ENCODE peak calls at places on chromosomes 4 and X, in five cellular contexts. One of them, this sample, is unnamed.

GRCh38 chr4:127631420-127631819 is 1.3 kb upstream of the INTU start:
- DNase-seq in BJ: no peak
- DNase-seq in G401: no peak
- DNase-seq in hypothalamus: no peak
- DNase-seq in hepatocyte: no peak
- DNase-seq in this sample: no peak

GRCh38 chrX:155888139-155888538 is 7.0 kb downstream of the VAMP7 start:
- DNase-seq in BJ: peak; percentile 29
- DNase-seq in G401: no peak
- DNase-seq in hypothalamus: no peak
- DNase-seq in hepatocyte: peak; percentile 11
- DNase-seq in this sample: no peak

GRCh38 chr4:47075241-47075640 is 43.9 kb downstream of the GABRB1 start:
- DNase-seq in BJ: no peak
- DNase-seq in G401: no peak
- DNase-seq in hypothalamus: no peak
- DNase-seq in hepatocyte: no peak
- DNase-seq in this sample: no peak

GRCh38 chrX:68669094-68669830 is 21.8 kb downstream of the STARD8 start:
- DNase-seq in BJ: no peak
- DNase-seq in G401: no peak
- DNase-seq in hypothalamus: no peak
- DNase-seq in hepatocyte: no peak
- DNase-seq in this sample: no peak

GRCh38 chr4:166460769-166461550 is 587.9 kb downstream of the TLL1 start:
- DNase-seq in BJ: no peak
- DNase-seq in G401: no peak
- DNase-seq in hypothalamus: no peak
- DNase-seq in hepatocyte: no peak
- DNase-seq in this sample: no peak

GRCh38 chr4:2925931-2926860 is 37.0 kb downstream of the NOP14 start:
- DNase-seq in BJ: no peak
- DNase-seq in G401: no peak
- DNase-seq in hypothalamus: no peak
- DNase-seq in hepatocyte: no peak
- DNase-seq in this sample: no peak

GRCh38 chrX:97074400-97074799 is 190.7 kb downstream of the RPA4 start:
- DNase-seq in BJ: peak; percentile 22
- DNase-seq in G401: no peak
- DNase-seq in hypothalamus: no peak
- DNase-seq in hepatocyte: no peak
- DNase-seq in this sample: no peak

GRCh38 chr4:129162450-129162849 is 66.5 kb downstream of the C4orf33 start:
- DNase-seq in BJ: no peak
- DNase-seq in G401: no peak
- DNase-seq in hypothalamus: no peak
- DNase-seq in hepatocyte: no peak
- DNase-seq in this sample: no peak

GRCh38 chr4:184792950-184793555 is 32.7 kb downstream of the ACSL1 start:
- DNase-seq in BJ: peak; percentile 79
- DNase-seq in G401: no peak
- DNase-seq in hypothalamus: no peak
- DNase-seq in hepatocyte: peak; percentile 60
- DNase-seq in this sample: no peak

GRCh38 chrX:18855919-18856644 is 127.8 kb downstream of the PHKA2 start:
- DNase-seq in BJ: no peak
- DNase-seq in G401: no peak
- DNase-seq in hypothalamus: no peak
- DNase-seq in hepatocyte: no peak
- DNase-seq in this sample: no peak